ENCODE peak calls at places on chromosomes 7 and 10, in ten cellular contexts. J is EH; O is PC-3; T is astrocyte; V is foreskin fibroblast; A is HT1080; D is PC-9; I is SK-MEL-5; E is GOT3; G is stimulated activated CD4-positive, alpha-beta T cell treated with anti-CD3 and anti-CD28 coated beads, Interleukin-1b, Interleukin-23, amount 100 ng/mL, for 24 hours. Y is an unnamed sample.
A peak's percentile ranks its signal among the peaks of the same experiment; 100 is the strongest.

GRCh38 chr7:155531686-155532085 is 14.7 kb downstream of the CNPY1 start:
- DNase-seq in V (no peak), G (no peak), J (no peak), A (no peak), I (no peak), D (peak; percentile 72), O (peak; percentile 77), T (no peak), E (no peak), Y (no peak)

GRCh38 chr7:122448893-122449589 is 144.5 kb upstream of the FEZF1 start:
- DNase-seq in E (no peak), T (no peak), A (no peak), V (no peak), G (no peak), O (no peak), D (no peak), J (no peak), I (no peak), Y (no peak)

GRCh38 chr7:66728571-66728970 is 12.0 kb upstream of the RABGEF1 start:
- DNase-seq in E (no peak), V (no peak), A (no peak), T (no peak), G (no peak), D (no peak), J (no peak), I (no peak), O (no peak), Y (no peak)

GRCh38 chr7:128211626-128212025 is 29.5 kb upstream of the LEP start:
- DNase-seq in I (peak; percentile 91), E (no peak), J (no peak), O (no peak), A (peak; percentile 58), G (no peak), V (no peak), D (no peak), T (no peak), Y (no peak)

GRCh38 chr10:90592903-90593302 is 264.9 kb downstream of the HTR7 start:
- DNase-seq in A (peak; percentile 68), D (no peak), G (no peak), O (peak; percentile 63), E (no peak), T (peak; percentile 58), V (peak; percentile 79), I (peak; percentile 51), J (peak; percentile 60), Y (no peak)

GRCh38 chr7:12067156-12067831 is 143.8 kb upstream of the TMEM106B start:
- DNase-seq in V (peak; percentile 72), T (peak; percentile 29), A (peak; percentile 50), G (peak; percentile 31), D (no peak), O (peak; percentile 83), I (peak; percentile 86), E (no peak), J (peak; percentile 49), Y (peak; percentile 64)

GRCh38 chr7:28626191-28626590 is 213.9 kb downstream of the CREB5 start:
- DNase-seq in T (no peak), D (no peak), A (no peak), O (peak; percentile 15), J (no peak), I (no peak), E (no peak), V (peak; percentile 45), G (no peak), Y (no peak)

GRCh38 chr10:97640868-97641811 is 669 bp downstream of the PI4K2A start:
- DNase-seq in J (peak; percentile 67), A (peak; percentile 18), O (no peak), V (peak; percentile 76), E (no peak), G (no peak), D (no peak), T (peak; percentile 22), I (no peak), Y (no peak)

GRCh38 chr10:77279207-77279606 is 358.4 kb downstream of the KCNMA1 start:
- DNase-seq in A (no peak), V (peak; percentile 77), E (no peak), G (no peak), D (no peak), I (no peak), O (no peak), T (peak; percentile 67), J (peak; percentile 21), Y (no peak)

GRCh38 chr10:34139559-34139958 is 675.5 kb downstream of the PARD3 start:
- DNase-seq in E (no peak), V (peak; percentile 70), A (peak; percentile 37), D (no peak), J (peak; percentile 38), T (peak; percentile 31), G (no peak), I (no peak), O (peak; percentile 42), Y (no peak)

GRCh38 chr7:84529480-84530205 is 335.1 kb upstream of the SEMA3A start:
- DNase-seq in T (peak; percentile 86), O (peak; percentile 89), E (no peak), G (no peak), I (peak; percentile 38), V (peak; percentile 85), D (peak; percentile 89), A (peak; percentile 53), J (peak; percentile 85), Y (peak; percentile 44)

GRCh38 chr7:19094971-19095370 is 22.5 kb downstream of the TWIST1 start:
- DNase-seq in I (peak; percentile 94), J (no peak), G (no peak), A (no peak), V (no peak), T (no peak), E (no peak), O (no peak), D (no peak), Y (no peak)

GRCh38 chr7:157477550-157478212 is 140.9 kb downstream of the DNAJB6 start:
- DNase-seq in G (no peak), J (peak; percentile 2), A (no peak), I (no peak), D (no peak), V (peak; percentile 6), O (no peak), E (no peak), T (no peak), Y (no peak)

GRCh38 chr7:108454674-108455523 is 1.3 kb downstream of the NRCAM start:
- DNase-seq in A (no peak), J (peak; percentile 27), O (no peak), I (peak; percentile 44), G (no peak), D (no peak), V (peak; percentile 60), T (peak; percentile 42), E (no peak), Y (no peak)

GRCh38 chr7:81919494-81919893 is 149.6 kb upstream of the HGF start:
- DNase-seq in J (no peak), V (no peak), T (no peak), D (no peak), A (no peak), I (no peak), E (no peak), O (no peak), G (no peak), Y (no peak)

Y was measured in HS-5.